ENCODE peak calls at places on chromosome 15, in eight cellular contexts. U, H, D, E, G, Y, B and R are unnamed samples.

GRCh38 chr15:36390491-36390890 is 188.9 kb upstream of the CDIN1 start:
- DNase-seq in U (no peak), H (no peak), D (no peak), E (no peak), G (no peak), Y (no peak), B (no peak), R (no peak)

GRCh38 chr15:67405208-67406191 is 115.4 kb upstream of the C15orf61 start:
- DNase-seq in U (no peak), H (no peak), D (no peak), E (peak), G (no peak), Y (no peak), B (no peak), R (no peak)

GRCh38 chr15:23038741-23039150 is 623 bp downstream of the TUBGCP5 start:
- DNase-seq in U (peak), H (no peak), D (no peak), E (peak), G (no peak), Y (no peak), B (no peak), R (no peak)

GRCh38 chr15:98727115-98728040 is 79.0 kb downstream of the IGF1R start:
- DNase-seq in U (no peak), H (peak), D (no peak), E (peak), G (no peak), Y (peak), B (no peak), R (peak)

GRCh38 chr15:78024141-78024567 is 53.4 kb downstream of the TBC1D2B start:
- DNase-seq in U (no peak), H (peak), D (no peak), E (no peak), G (no peak), Y (no peak), B (no peak), R (peak)

GRCh38 chr15:48176957-48177356 is 1.1 kb downstream of the MYEF2 start:
- DNase-seq in U (no peak), H (no peak), D (no peak), E (no peak), G (no peak), Y (no peak), B (no peak), R (no peak)

GRCh38 chr15:66025972-66026371 is 156.7 kb downstream of the RAB11A start:
- DNase-seq in U (no peak), H (no peak), D (no peak), E (no peak), G (no peak), Y (no peak), B (no peak), R (no peak)

GRCh38 chr15:78909791-78910228 is 35.0 kb downstream of the CTSH start:
- DNase-seq in U (peak), H (no peak), D (peak), E (peak), G (peak), Y (no peak), B (no peak), R (no peak)

GRCh38 chr15:48486228-48486627 is 155.0 kb downstream of the DUT start:
- DNase-seq in U (no peak), H (no peak), D (no peak), E (no peak), G (no peak), Y (no peak), B (no peak), R (no peak)

GRCh38 chr15:36879568-36880225 is 220.7 kb downstream of the MEIS2 start:
- DNase-seq in U (no peak), H (no peak), D (no peak), E (no peak), G (no peak), Y (no peak), B (no peak), R (no peak)

GRCh38 chr15:69288531-69289311 is 10.0 kb upstream of the PAQR5 start:
- DNase-seq in U (no peak), H (no peak), D (no peak), E (no peak), G (no peak), Y (no peak), B (no peak), R (no peak)

GRCh38 chr15:20341901-20342605 is 199.5 kb downstream of the GOLGA6L6 start:
- DNase-seq in U (no peak), H (peak), D (no peak), E (peak), G (peak), Y (peak), B (no peak), R (peak)

GRCh38 chr15:37015025-37015424 is 85.3 kb downstream of the MEIS2 start:
- DNase-seq in U (no peak), H (no peak), D (no peak), E (no peak), G (no peak), Y (no peak), B (no peak), R (no peak)

GRCh38 chr15:88605507-88606436 is 15.4 kb upstream of the AEN start:
- DNase-seq in U (no peak), H (no peak), D (peak), E (peak), G (no peak), Y (no peak), B (no peak), R (no peak)

GRCh38 chr15:51414256-51414860 is 72.9 kb downstream of the GLDN start:
- DNase-seq in U (no peak), H (no peak), D (no peak), E (no peak), G (no peak), Y (no peak), B (no peak), R (no peak)

GRCh38 chr15:65979316-65979715 is 110.0 kb downstream of the RAB11A start:
- DNase-seq in U (no peak), H (no peak), D (no peak), E (peak), G (no peak), Y (no peak), B (no peak), R (no peak)

GRCh38 chr15:89812126-89812846 is 2.4 kb downstream of the ANPEP start:
- DNase-seq in U (no peak), H (peak), D (no peak), E (no peak), G (no peak), Y (no peak), B (no peak), R (no peak)

GRCh38 chr15:62254137-62254934 is 89.3 kb upstream of the C2CD4B start:
- DNase-seq in U (peak), H (peak), D (peak), E (peak), G (no peak), Y (no peak), B (peak), R (peak)

GRCh38 chr15:97156739-97157265 is 803.7 kb upstream of the ARRDC4 start:
- DNase-seq in U (no peak), H (no peak), D (no peak), E (peak), G (no peak), Y (no peak), B (no peak), R (no peak)

GRCh38 chr15:44033894-44034293 is 161.2 kb downstream of the FRMD5 start:
- DNase-seq in U (no peak), H (no peak), D (no peak), E (peak), G (no peak), Y (no peak), B (no peak), R (no peak)

GRCh38 chr15:80605591-80606150 is 89.4 kb upstream of the ABHD17C start:
- DNase-seq in U (no peak), H (no peak), D (no peak), E (no peak), G (no peak), Y (no peak), B (no peak), R (no peak)

GRCh38 chr15:58987036-58987435 is 427 bp upstream of the RNF111 start:
- DNase-seq in U (peak), H (no peak), D (no peak), E (no peak), G (no peak), Y (no peak), B (no peak), R (no peak)

GRCh38 chr15:43889072-43889471 is 62.3 kb downstream of the WDR76 start:
- DNase-seq in U (no peak), H (no peak), D (no peak), E (no peak), G (no peak), Y (peak), B (no peak), R (no peak)

GRCh38 chr15:64426845-64427465 is 33.4 kb upstream of the ZNF609 start:
- DNase-seq in U (peak), H (no peak), D (no peak), E (no peak), G (no peak), Y (no peak), B (no peak), R (no peak)

GRCh38 chr15:94412979-94413741 is 181.8 kb downstream of the MCTP2 start:
- DNase-seq in U (peak), H (no peak), D (no peak), E (no peak), G (peak), Y (no peak), B (no peak), R (no peak)

GRCh38 chr15:58491499-58492202 is 59.9 kb downstream of the LIPC start:
- DNase-seq in U (no peak), H (no peak), D (no peak), E (no peak), G (no peak), Y (no peak), B (no peak), R (no peak)

GRCh38 chr15:64754663-64755426 is 20.5 kb downstream of the RBPMS2 start:
- DNase-seq in U (no peak), H (no peak), D (no peak), E (no peak), G (peak), Y (no peak), B (no peak), R (no peak)

GRCh38 chr15:51992953-51993352 is 21.4 kb upstream of the LEO1 start:
- DNase-seq in U (no peak), H (no peak), D (no peak), E (no peak), G (no peak), Y (no peak), B (no peak), R (no peak)

GRCh38 chr15:59699810-59700431 is 10.8 kb upstream of the BNIP2 start:
- DNase-seq in U (no peak), H (no peak), D (no peak), E (no peak), G (no peak), Y (no peak), B (no peak), R (no peak)

GRCh38 chr15:48253186-48253585 is 47.1 kb downstream of the SLC12A1 start:
- DNase-seq in U (no peak), H (no peak), D (no peak), E (no peak), G (no peak), Y (no peak), B (no peak), R (no peak)

GRCh38 chr15:58147151-58147550 is 9.0 kb downstream of the AQP9 start:
- DNase-seq in U (peak), H (no peak), D (no peak), E (no peak), G (no peak), Y (no peak), B (no peak), R (no peak)

GRCh38 chr15:90248760-90249122 is 615 bp upstream of the TTLL13 start:
- DNase-seq in U (no peak), H (no peak), D (no peak), E (no peak), G (no peak), Y (no peak), B (no peak), R (no peak)

GRCh38 chr15:66738116-66738515 is 36.1 kb downstream of the SMAD6 start:
- DNase-seq in U (no peak), H (peak), D (no peak), E (no peak), G (no peak), Y (no peak), B (no peak), R (no peak)

GRCh38 chr15:57306305-57306943 is 69.9 kb upstream of the CGNL1 start:
- DNase-seq in U (peak), H (peak), D (peak), E (peak), G (peak), Y (no peak), B (peak), R (peak)

GRCh38 chr15:77002954-77003912 is 8.3 kb downstream of the PSTPIP1 start:
- DNase-seq in U (peak), H (peak), D (peak), E (no peak), G (peak), Y (no peak), B (peak), R (no peak)

GRCh38 chr15:68154923-68155559 is 50.1 kb downstream of the CALML4 start:
- DNase-seq in U (peak), H (no peak), D (no peak), E (peak), G (peak), Y (no peak), B (no peak), R (no peak)

GRCh38 chr15:48365575-48365974 is 34.3 kb downstream of the DUT start:
- DNase-seq in U (no peak), H (no peak), D (no peak), E (no peak), G (no peak), Y (no peak), B (no peak), R (no peak)

GRCh38 chr15:70264014-70264492 is 166.3 kb upstream of the TLE3 start:
- DNase-seq in U (peak), H (peak), D (no peak), E (no peak), G (peak), Y (no peak), B (no peak), R (no peak)

GRCh38 chr15:73891328-73891975 is 18.1 kb downstream of the TBC1D21 start:
- DNase-seq in U (no peak), H (peak), D (no peak), E (no peak), G (no peak), Y (no peak), B (no peak), R (no peak)